ENCODE peak calls at places on chromosomes 13 and 19, in four cellular contexts. One of them, this sample, is unnamed. For H3K4me1, the result is how much of the 10 kb centered on the place peaks cover.

GRCh38 chr19:4140237-4140711 is 13.2 kb upstream of the CREB3L3 start:
- DNase-seq in Peyer's patch: peak
- DNase-seq in tibial nerve: no peak
- DNase-seq in breast epithelium: no peak
- DNase-seq in this sample: peak

GRCh38 chr13:65026505-65026904 is 2203.6 kb downstream of the PCDH9 start:
- DNase-seq in Peyer's patch: no peak
- DNase-seq in tibial nerve: no peak
- DNase-seq in breast epithelium: no peak
- DNase-seq in this sample: no peak

GRCh38 chr19:41882568-41883462 is at the start of gene ARHGEF1:
- DNase-seq in Peyer's patch: peak
- DNase-seq in tibial nerve: no peak
- DNase-seq in breast epithelium: no peak
- DNase-seq in this sample: peak

GRCh38 chr19:11423164-11423803 is 4.2 kb upstream of the RGL3 start:
- DNase-seq in Peyer's patch: no peak
- DNase-seq in tibial nerve: no peak
- DNase-seq in breast epithelium: no peak
- DNase-seq in this sample: no peak

GRCh38 chr13:52414963-52415362 is 9.0 kb upstream of the THSD1 start:
- DNase-seq in Peyer's patch: no peak
- DNase-seq in tibial nerve: no peak
- DNase-seq in breast epithelium: peak
- DNase-seq in this sample: no peak

GRCh38 chr13:100789481-100789880 is 114.9 kb upstream of the TMTC4 start:
- DNase-seq in Peyer's patch: no peak
- DNase-seq in tibial nerve: no peak
- DNase-seq in breast epithelium: no peak
- DNase-seq in this sample: no peak

GRCh38 chr13:24202215-24202614 is 41.7 kb downstream of the SPATA13 start:
- DNase-seq in Peyer's patch: peak
- DNase-seq in tibial nerve: no peak
- DNase-seq in breast epithelium: no peak
- DNase-seq in this sample: no peak

GRCh38 chr13:46992383-46992952 is 95.6 kb upstream of the HTR2A start:
- DNase-seq in Peyer's patch: no peak
- DNase-seq in tibial nerve: no peak
- DNase-seq in breast epithelium: no peak
- DNase-seq in this sample: no peak

GRCh38 chr13:34733720-34734119 is 208.3 kb upstream of the NBEA start:
- DNase-seq in Peyer's patch: no peak
- DNase-seq in tibial nerve: no peak
- DNase-seq in breast epithelium: no peak
- DNase-seq in this sample: no peak

GRCh38 chr19:10270180-10270615 is 722 bp upstream of the ICAM1 start:
- DNase-seq in Peyer's patch: peak
- DNase-seq in tibial nerve: peak
- DNase-seq in breast epithelium: no peak
- DNase-seq in this sample: peak

GRCh38 chr19:50252111-50252886 is 48.9 kb downstream of the MYH14 start:
- DNase-seq in Peyer's patch: no peak
- DNase-seq in tibial nerve: no peak
- DNase-seq in breast epithelium: no peak
- DNase-seq in this sample: peak

GRCh38 chr19:3670796-3671679 is 29.2 kb downstream of the PIP5K1C start:
- DNase-seq in Peyer's patch: peak
- DNase-seq in tibial nerve: peak
- DNase-seq in breast epithelium: peak
- DNase-seq in this sample: peak

GRCh38 chr19:44640518-44640917 is 3.2 kb upstream of the PVR start:
- DNase-seq in Peyer's patch: no peak
- DNase-seq in tibial nerve: no peak
- DNase-seq in breast epithelium: no peak
- DNase-seq in this sample: no peak

GRCh38 chr19:5394907-5395505 is 54.4 kb upstream of the PTPRS start:
- DNase-seq in Peyer's patch: no peak
- DNase-seq in tibial nerve: no peak
- DNase-seq in breast epithelium: no peak
- DNase-seq in this sample: no peak

GRCh38 chr13:41654800-41655199 is 197.4 kb downstream of the RGCC start:
- DNase-seq in Peyer's patch: no peak
- DNase-seq in tibial nerve: no peak
- DNase-seq in breast epithelium: no peak
- DNase-seq in this sample: no peak

GRCh38 chr13:45238945-45239795 is 38.3 kb upstream of the KCTD4 start:
- DNase-seq in Peyer's patch: no peak
- DNase-seq in tibial nerve: no peak
- DNase-seq in breast epithelium: no peak
- DNase-seq in this sample: no peak

GRCh38 chr13:107582171-107582570 is 633.2 kb downstream of the LIG4 start:
- DNase-seq in Peyer's patch: no peak
- DNase-seq in tibial nerve: no peak
- DNase-seq in breast epithelium: no peak
- DNase-seq in this sample: no peak

GRCh38 chr19:10260141-10260584 is 8.1 kb downstream of the MRPL4 start:
- DNase-seq in Peyer's patch: no peak
- DNase-seq in tibial nerve: no peak
- DNase-seq in breast epithelium: peak
- DNase-seq in this sample: no peak

GRCh38 chr19:17965370-17966114 is 1.4 kb upstream of the KCNN1 start:
- DNase-seq in Peyer's patch: no peak
- DNase-seq in tibial nerve: no peak
- DNase-seq in breast epithelium: no peak
- DNase-seq in this sample: no peak

GRCh38 chr19:14561832-14562351 is 10.0 kb downstream of the NDUFB7 start:
- DNase-seq in Peyer's patch: no peak
- DNase-seq in tibial nerve: no peak
- DNase-seq in breast epithelium: peak
- DNase-seq in this sample: peak

GRCh38 chr13:49936943-49937273 is 768 bp upstream of the SPRYD7 start:
- DNase-seq in Peyer's patch: no peak
- DNase-seq in tibial nerve: no peak
- DNase-seq in breast epithelium: no peak
- DNase-seq in this sample: no peak

GRCh38 chr13:46795321-46795720 is 1.6 kb downstream of the ESD start:
- DNase-seq in Peyer's patch: no peak
- DNase-seq in tibial nerve: no peak
- DNase-seq in breast epithelium: no peak
- DNase-seq in this sample: no peak

GRCh38 chr13:30196025-30196424 is 111.3 kb downstream of the KATNAL1 start:
- DNase-seq in Peyer's patch: no peak
- DNase-seq in tibial nerve: no peak
- DNase-seq in breast epithelium: no peak
- DNase-seq in this sample: no peak

GRCh38 chr13:44470623-44471562 is 97.3 kb downstream of the SERP2 start:
- DNase-seq in Peyer's patch: no peak
- DNase-seq in tibial nerve: no peak
- DNase-seq in breast epithelium: no peak
- DNase-seq in this sample: no peak

GRCh38 chr13:45439000-45439399 is 20.8 kb upstream of the SLC25A30 start:
- DNase-seq in Peyer's patch: no peak
- DNase-seq in tibial nerve: no peak
- DNase-seq in breast epithelium: no peak
- DNase-seq in this sample: no peak

GRCh38 chr19:3670258-3670795 is 29.9 kb downstream of the PIP5K1C start:
- DNase-seq in Peyer's patch: no peak
- DNase-seq in tibial nerve: peak
- DNase-seq in breast epithelium: peak
- DNase-seq in this sample: peak

GRCh38 chr13:73129023-73129422 is 70.2 kb downstream of the KLF5 start:
- DNase-seq in Peyer's patch: no peak
- DNase-seq in tibial nerve: no peak
- DNase-seq in breast epithelium: no peak
- DNase-seq in this sample: no peak

GRCh38 chr13:42865703-42866102 is 84.3 kb downstream of the FAM216B start:
- DNase-seq in Peyer's patch: no peak
- DNase-seq in tibial nerve: no peak
- DNase-seq in breast epithelium: no peak
- DNase-seq in this sample: no peak

GRCh38 chr19:14764401-14764800 is 14.0 kb downstream of the ADGRE2 start:
- DNase-seq in Peyer's patch: no peak
- DNase-seq in tibial nerve: no peak
- DNase-seq in breast epithelium: no peak
- DNase-seq in this sample: no peak

GRCh38 chr19:45800009-45800553 is 7.4 kb upstream of the DMWD start:
- DNase-seq in Peyer's patch: no peak
- DNase-seq in tibial nerve: no peak
- DNase-seq in breast epithelium: no peak
- DNase-seq in this sample: peak

GRCh38 chr13:54486421-54487166 is 1458.0 kb downstream of the OLFM4 start:
- DNase-seq in Peyer's patch: no peak
- DNase-seq in tibial nerve: no peak
- DNase-seq in breast epithelium: no peak
- DNase-seq in this sample: no peak

GRCh38 chr19:11659612-11660011 is 62.3 kb downstream of the ZNF627 start:
- DNase-seq in Peyer's patch: no peak
- DNase-seq in tibial nerve: no peak
- DNase-seq in breast epithelium: no peak
- DNase-seq in this sample: no peak

DNA sequence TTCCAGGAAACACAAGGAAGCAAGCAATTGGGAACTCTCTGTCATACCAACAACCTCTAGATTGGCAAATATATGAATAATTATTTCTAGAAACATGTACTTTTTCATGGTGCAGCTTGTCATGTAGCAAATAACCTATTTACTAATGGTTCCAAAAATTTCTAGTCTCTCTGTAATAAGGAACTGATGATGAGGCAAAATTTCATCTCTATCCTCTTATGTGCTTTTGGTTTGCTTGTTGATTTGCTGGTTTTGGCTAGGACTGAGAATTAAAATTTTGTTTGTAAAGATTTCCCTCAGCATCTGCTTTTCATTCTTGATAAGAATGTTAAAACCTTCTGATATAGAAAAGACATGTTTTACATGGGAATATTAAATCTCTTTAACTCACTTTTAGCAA is 123.2 kb upstream of the UFM1 start:
- DNase-seq in Peyer's patch: no peak
- DNase-seq in tibial nerve: no peak
- DNase-seq in breast epithelium: no peak
- DNase-seq in this sample: no peak
- H3K27ac ChIP-seq in Peyer's patch: no peak
- H3K27ac ChIP-seq in tibial nerve: no peak
- H3K27ac ChIP-seq in breast epithelium: no peak
- H3K27ac ChIP-seq in this sample: no peak

GRCh38 chr13:28545583-28546333 is 50.8 kb upstream of the FLT1 start:
- DNase-seq in Peyer's patch: no peak
- DNase-seq in tibial nerve: no peak
- DNase-seq in breast epithelium: no peak
- DNase-seq in this sample: no peak
- TF ChIP-seq POLR2A in Peyer's patch: no peak
- TF ChIP-seq POLR2A in tibial nerve: no peak
- TF ChIP-seq POLR2A in breast epithelium: no peak
- TF ChIP-seq POLR2A in this sample: no peak

DNA sequence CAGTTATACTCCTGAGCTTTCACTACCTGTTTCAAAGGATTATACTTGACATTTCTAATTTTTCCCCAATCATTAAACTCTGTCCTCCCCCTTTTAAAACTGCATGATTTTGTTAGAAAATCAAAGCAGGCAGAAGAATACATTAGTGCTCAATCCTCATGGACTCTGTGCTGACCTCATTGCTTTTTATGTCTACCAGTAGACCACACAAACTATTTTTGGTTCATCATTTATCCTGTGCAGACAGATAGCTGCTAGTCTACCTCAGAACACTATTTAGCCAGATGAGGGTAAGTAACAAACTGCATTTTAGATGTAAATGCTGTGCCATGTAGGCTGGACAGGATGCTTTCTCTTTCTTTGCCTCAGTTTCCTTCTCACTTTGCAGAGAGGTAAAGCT is 235.9 kb downstream of the DCT start:
- DNase-seq in Peyer's patch: no peak
- DNase-seq in tibial nerve: no peak
- DNase-seq in breast epithelium: no peak
- DNase-seq in this sample: no peak
- H3K4me1 ChIP-seq in Peyer's patch: under half
- H3K4me1 ChIP-seq in tibial nerve: under half
- H3K4me1 ChIP-seq in breast epithelium: under half
- H3K4me1 ChIP-seq in this sample: under half

GRCh38 chr19:2500157-2500556 is 24.2 kb downstream of the GADD45B start:
- DNase-seq in Peyer's patch: no peak
- DNase-seq in tibial nerve: no peak
- DNase-seq in breast epithelium: no peak
- DNase-seq in this sample: no peak
- H3K27ac ChIP-seq in Peyer's patch: no peak
- H3K27ac ChIP-seq in tibial nerve: no peak
- H3K27ac ChIP-seq in breast epithelium: peak
- H3K27ac ChIP-seq in this sample: no peak

DNA sequence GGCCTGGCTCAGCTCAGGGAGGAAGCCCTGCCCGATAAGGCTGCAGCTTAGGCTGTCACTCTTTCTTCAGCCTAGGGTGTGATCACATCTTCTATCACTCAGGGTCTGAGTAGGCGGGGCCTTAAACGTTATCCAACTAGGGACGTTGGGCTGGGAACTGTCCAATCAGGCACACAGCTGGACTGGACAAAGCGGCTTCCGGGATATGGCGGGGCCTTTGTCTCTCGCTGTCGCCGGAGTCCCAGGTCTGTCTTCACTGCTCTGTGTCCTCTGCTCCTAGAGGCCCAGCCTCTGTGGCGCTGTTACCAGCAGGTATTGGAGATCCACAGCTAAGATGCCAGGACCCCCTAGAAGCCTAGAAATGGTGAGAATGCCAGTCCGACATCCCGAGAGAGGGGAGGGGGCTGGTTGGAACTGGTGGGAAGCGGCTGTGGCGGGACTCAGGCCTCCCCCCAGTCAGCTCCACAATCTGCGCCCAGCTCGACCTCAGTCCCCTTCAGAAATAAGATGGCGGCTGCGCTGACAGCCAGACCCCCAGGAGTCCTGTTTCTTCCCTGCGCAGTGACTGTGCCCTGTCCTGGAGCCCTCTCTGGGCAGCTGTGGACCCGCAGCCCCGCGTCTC is at the start of gene ZNF254:
- DNase-seq in Peyer's patch: peak
- DNase-seq in tibial nerve: peak
- DNase-seq in breast epithelium: peak
- DNase-seq in this sample: peak
- TF ChIP-seq POLR2A in Peyer's patch: peak
- TF ChIP-seq POLR2A in tibial nerve: no peak
- TF ChIP-seq POLR2A in breast epithelium: peak
- TF ChIP-seq POLR2A in this sample: peak

DNA sequence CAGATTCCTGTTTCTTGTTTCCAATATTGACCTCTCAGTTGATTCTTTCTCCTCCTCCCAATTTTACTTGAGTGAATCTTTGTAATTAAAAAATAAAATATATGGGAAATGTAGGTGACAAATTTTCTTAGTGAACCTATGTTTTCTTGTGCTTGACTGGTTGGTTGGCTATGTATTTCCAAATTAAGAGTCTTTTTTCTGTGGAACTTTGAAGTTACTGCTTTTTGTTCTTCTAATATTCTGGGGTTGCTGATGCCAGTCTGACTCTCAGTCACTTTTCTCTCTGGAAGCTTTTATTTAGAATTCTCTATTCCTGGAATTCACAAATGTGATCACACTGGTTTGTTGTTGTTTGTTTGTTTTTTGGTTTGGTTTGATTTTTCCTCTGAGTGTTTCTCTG is 9.8 kb downstream of the LSM14A start:
- DNase-seq in Peyer's patch: no peak
- DNase-seq in tibial nerve: no peak
- DNase-seq in breast epithelium: no peak
- DNase-seq in this sample: no peak
- H3K4me1 ChIP-seq in Peyer's patch: half or more
- H3K4me1 ChIP-seq in tibial nerve: half or more
- H3K4me1 ChIP-seq in breast epithelium: under half
- H3K4me1 ChIP-seq in this sample: half or more